ENCODE peak calls at places on chromosomes 1 and 21, in four cellular contexts. S is progenitor cell of endocrine pancreas, Z is astrocyte of the spinal cord, Y is foreskin keratinocyte. E is an unnamed sample.

GRCh38 chr1:41469706-41470105 is 14.8 kb downstream of the EDN2 start:
- DNase-seq in S (no peak), Z (no peak), Y (no peak), E (no peak)

GRCh38 chr1:18974616-18975015 is 18.1 kb upstream of the IFFO2 start:
- DNase-seq in S (no peak), Z (no peak), Y (no peak), E (no peak)

GRCh38 chr1:88650676-88651418 is 33.2 kb upstream of the PKN2 start:
- DNase-seq in S (no peak), Z (no peak), Y (no peak), E (no peak)

GRCh38 chr1:63789856-63790605 is 16.2 kb downstream of the ROR1 start:
- DNase-seq in S (no peak), Z (no peak), Y (no peak), E (no peak)

GRCh38 chr1:19765623-19766022 is 34.1 kb downstream of the TMCO4 start:
- DNase-seq in S (no peak), Z (peak; percentile 95), Y (peak; percentile 89), E (no peak)

GRCh38 chr21:38440746-38441145 is 57.5 kb downstream of the ERG start:
- DNase-seq in S (no peak), Z (peak; percentile 91), Y (peak; percentile 89), E (no peak)

GRCh38 chr1:5920201-5920600 is 72.0 kb downstream of the NPHP4 start:
- DNase-seq in S (no peak), Z (no peak), Y (no peak), E (peak; percentile 47)

GRCh38 chr1:153566414-153567371 is 1.0 kb upstream of the S100A2 start:
- DNase-seq in S (peak; percentile 38), Z (peak; percentile 98), Y (peak; percentile 97), E (no peak)

GRCh38 chr1:23951646-23952095 is 8.0 kb upstream of the PNRC2 start:
- DNase-seq in S (no peak), Z (peak; percentile 85), Y (peak; percentile 96), E (no peak)

GRCh38 chr1:172581779-172582178 is 48.8 kb downstream of the SUCO start:
- DNase-seq in S (no peak), Z (peak; percentile 28), Y (no peak), E (no peak)

GRCh38 chr1:67732750-67733151 is 47.8 kb downstream of the GADD45A start:
- DNase-seq in S (no peak), Z (peak; percentile 75), Y (no peak), E (no peak)

GRCh38 chr1:22808846-22809501 is 98.3 kb downstream of the EPHB2 start:
- DNase-seq in S (no peak), Z (peak; percentile 90), Y (no peak), E (no peak)

GRCh38 chr1:226723640-226724532 is 15.2 kb downstream of the ITPKB start:
- DNase-seq in S (no peak), Z (peak; percentile 83), Y (peak; percentile 41), E (no peak)

GRCh38 chr1:108878678-108879077 is 1.9 kb downstream of the GPSM2 start:
- DNase-seq in S (no peak), Z (no peak), Y (no peak), E (no peak)

GRCh38 chr1:209886219-209886536 is 51.8 kb upstream of the SYT14 start:
- DNase-seq in S (no peak), Z (no peak), Y (no peak), E (no peak)

GRCh38 chr1:35825255-35825654 is 17.4 kb downstream of the AGO4 start:
- DNase-seq in S (no peak), Z (no peak), Y (no peak), E (no peak)

GRCh38 chr1:43545686-43546387 is 15.2 kb downstream of the PTPRF start:
- DNase-seq in S (peak; percentile 87), Z (no peak), Y (no peak), E (peak; percentile 84)

GRCh38 chr1:218816999-218817398 is 356.7 kb upstream of the LYPLAL1 start:
- DNase-seq in S (no peak), Z (no peak), Y (no peak), E (no peak)

GRCh38 chr1:22204989-22205913 is 62.4 kb upstream of the WNT4 start:
- DNase-seq in S (no peak), Z (no peak), Y (no peak), E (no peak)

GRCh38 chr1:154627247-154628121 is 19.5 kb upstream of the ADAR start:
- DNase-seq in S (peak; percentile 80), Z (peak; percentile 92), Y (peak; percentile 80), E (peak; percentile 87)

GRCh38 chr1:236657398-236657797 is 28.9 kb upstream of the ACTN2 start:
- DNase-seq in S (no peak), Z (no peak), Y (no peak), E (no peak)

GRCh38 chr21:46226920-46227599 is 1.5 kb downstream of the LSS start:
- DNase-seq in S (no peak), Z (peak; percentile 21), Y (peak; percentile 76), E (peak; percentile 58)

GRCh38 chr1:207925210-207925609 is 14.3 kb upstream of the CD34 start:
- DNase-seq in S (no peak), Z (peak; percentile 22), Y (peak; percentile 25), E (no peak)

GRCh38 chr1:111819566-111819965 is 63.9 kb downstream of the DDX20 start:
- DNase-seq in S (no peak), Z (no peak), Y (no peak), E (no peak)

GRCh38 chr1:179867493-179868330 is 9.9 kb downstream of the TOR1AIP2 start:
- DNase-seq in S (peak; percentile 17), Z (peak; percentile 53), Y (peak; percentile 22), E (no peak)

GRCh38 chr1:147853391-147853790 is 49.2 kb upstream of the GJA8 start:
- DNase-seq in S (no peak), Z (peak; percentile 22), Y (peak; percentile 11), E (no peak)

GRCh38 chr1:117821382-117821755 is 108.1 kb downstream of the GDAP2 start:
- DNase-seq in S (no peak), Z (no peak), Y (no peak), E (no peak)

GRCh38 chr21:32412162-32412997 is at the start of gene EVA1C:
- DNase-seq in S (peak; percentile 16), Z (peak; percentile 19), Y (no peak), E (no peak)

GRCh38 chr1:52748119-52748518 is 21.9 kb downstream of the ZYG11B start:
- DNase-seq in S (no peak), Z (no peak), Y (no peak), E (no peak)

GRCh38 chr21:28464095-28464494 is 528.6 kb downstream of the LTN1 start:
- DNase-seq in S (no peak), Z (no peak), Y (no peak), E (no peak)

GRCh38 chr1:12486401-12487005 is 131.5 kb downstream of the DHRS3 start:
- DNase-seq in S (no peak), Z (peak; percentile 86), Y (no peak), E (no peak)

GRCh38 chr21:29130234-29130993 is at the start of gene MAP3K7CL:
- DNase-seq in S (no peak), Z (peak; percentile 100), Y (peak; percentile 98), E (no peak)

GRCh38 chr1:177600936-177601335 is 368.9 kb downstream of the SEC16B start:
- DNase-seq in S (no peak), Z (no peak), Y (no peak), E (no peak)

GRCh38 chr1:3824650-3825049 is 28.4 kb upstream of the LRRC47 start:
- DNase-seq in S (no peak), Z (no peak), Y (no peak), E (no peak)

GRCh38 chr1:3822421-3822820 is 26.1 kb upstream of the LRRC47 start:
- DNase-seq in S (no peak), Z (no peak), Y (no peak), E (no peak)

GRCh38 chr1:3821934-3822307 is 25.6 kb upstream of the LRRC47 start:
- DNase-seq in S (no peak), Z (no peak), Y (no peak), E (no peak)

GRCh38 chr1:3831689-3832088 is 25.3 kb downstream of the CEP104 start:
- DNase-seq in S (no peak), Z (no peak), Y (no peak), E (no peak)

GRCh38 chr1:3827813-3828307 is 29.2 kb downstream of the CEP104 start:
- DNase-seq in S (no peak), Z (no peak), Y (no peak), E (no peak)
- TF ChIP-seq CTCF in S (no peak), Z (no peak), Y (no peak), E (no peak)

GRCh38 chr1:99808391-99809115 is 41.6 kb upstream of the AGL start:
- DNase-seq in S (no peak), Z (peak; percentile 90), Y (peak; percentile 78), E (no peak)
- TF ChIP-seq CTCF in S (peak; percentile 86), Z (peak; percentile 40), Y (peak; percentile 90), E (peak; percentile 83)

GRCh38 chr1:31717341-31717740 is 13.5 kb upstream of the COL16A1 start:
- DNase-seq in S (no peak), Z (no peak), Y (peak; percentile 74), E (no peak)

GRCh38 chr1:31718519-31718918 is 14.7 kb upstream of the COL16A1 start:
- DNase-seq in S (no peak), Z (no peak), Y (peak; percentile 70), E (no peak)

GRCh38 chr1:31715097-31715872 is 11.5 kb upstream of the COL16A1 start:
- DNase-seq in S (peak; percentile 64), Z (peak; percentile 91), Y (peak; percentile 76), E (peak; percentile 85)

GRCh38 chr1:31714442-31715096 is 10.8 kb upstream of the COL16A1 start:
- DNase-seq in S (peak; percentile 26), Z (peak; percentile 75), Y (peak; percentile 47), E (no peak)

DNA sequence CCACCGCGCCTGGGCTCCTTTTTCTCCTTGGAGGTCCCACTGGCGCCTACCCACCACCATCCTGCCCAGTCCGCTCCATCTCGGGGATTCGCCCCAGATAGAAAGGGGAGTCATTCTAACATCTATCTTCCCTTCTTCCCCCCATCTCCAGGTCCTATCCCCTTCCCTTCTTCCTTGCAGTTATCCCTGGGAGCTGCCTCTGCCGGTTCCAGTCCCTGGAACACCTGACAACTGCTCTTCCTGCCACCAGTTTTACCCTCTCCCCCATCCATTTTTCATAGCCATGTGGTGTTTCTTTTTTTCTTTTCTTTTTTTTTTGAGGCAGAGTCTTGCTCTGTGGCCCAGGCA is 12.0 kb upstream of the COL16A1 start:
- DNase-seq in S (no peak), Z (no peak), Y (no peak), E (no peak)
- TF ChIP-seq CTCF in S (no peak), Z (no peak), Y (no peak), E (peak; percentile 44)

GRCh38 chr1:224768971-224769370 is 152.9 kb downstream of the CNIH3 start:
- DNase-seq in S (no peak), Z (no peak), Y (no peak), E (no peak)

GRCh38 chr1:224779491-224780020 is 149.9 kb upstream of the DNAH14 start:
- DNase-seq in S (no peak), Z (no peak), Y (no peak), E (no peak)

GRCh38 chr1:224769987-224770693 is 154.0 kb downstream of the CNIH3 start:
- DNase-seq in S (no peak), Z (peak; percentile 50), Y (peak; percentile 19), E (no peak)

GRCh38 chr1:224774378-224774777 is 155.1 kb upstream of the DNAH14 start:
- DNase-seq in S (no peak), Z (no peak), Y (no peak), E (no peak)

DNA sequence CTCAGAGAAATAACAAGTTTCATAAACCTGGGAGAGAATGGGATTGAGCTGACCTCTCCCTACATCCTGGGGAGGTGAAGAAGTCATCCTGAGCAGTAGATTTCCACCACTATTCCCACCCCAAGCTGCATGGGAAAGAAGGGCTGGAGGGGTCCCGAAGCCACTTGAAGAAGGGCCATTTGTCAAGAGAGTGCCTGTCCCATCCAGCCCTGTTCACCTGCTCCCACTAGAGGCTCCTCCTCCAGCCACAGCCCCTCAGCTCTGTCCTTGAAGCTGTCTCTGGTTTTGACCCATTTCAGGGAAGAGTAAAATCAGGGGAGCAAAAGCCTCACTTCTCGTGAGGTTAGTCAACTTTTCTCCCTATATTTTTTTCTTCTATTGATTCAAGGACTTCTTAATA is 155.8 kb upstream of the DNAH14 start:
- DNase-seq in S (no peak), Z (no peak), Y (no peak), E (no peak)
- TF ChIP-seq CTCF in S (no peak), Z (no peak), Y (no peak), E (no peak)